ENCODE peak calls at places on chromosomes 1 and 21, in eight cellular contexts. One of them, this sample, is unnamed.

GRCh38 chr1:22849770-22850169 is 122.9 kb downstream of the LACTBL1 start:
- DNase-seq in foreskin fibroblast: no peak
- DNase-seq in T-helper 2 cell: no peak
- DNase-seq in pons: no peak
- DNase-seq in GM03348: no peak
- DNase-seq in HFFc6: no peak
- DNase-seq in stimulated activated CD4-positive, alpha-beta T cell treated with anti-CD3 and anti-CD28 coated beads, Interleukin-2, amount 100 ng/mL, for 48 hours: no peak
- DNase-seq in iPS-NIHi11: no peak
- DNase-seq in this sample: no peak

GRCh38 chr1:118989878-118990378 is 1.8 kb upstream of the TBX15 start:
- DNase-seq in foreskin fibroblast: peak
- DNase-seq in T-helper 2 cell: no peak
- DNase-seq in GM03348: no peak
- DNase-seq in iPS-NIHi11: peak
- DNase-seq in stimulated activated CD4-positive, alpha-beta T cell treated with anti-CD3 and anti-CD28 coated beads, Interleukin-2, amount 100 ng/mL, for 48 hours: no peak
- DNase-seq in pons: no peak
- DNase-seq in HFFc6: no peak
- DNase-seq in this sample: no peak

GRCh38 chr21:33924766-33925100 is 9.1 kb upstream of the ATP5PO start:
- DNase-seq in T-helper 2 cell: no peak
- DNase-seq in foreskin fibroblast: no peak
- DNase-seq in iPS-NIHi11: no peak
- DNase-seq in stimulated activated CD4-positive, alpha-beta T cell treated with anti-CD3 and anti-CD28 coated beads, Interleukin-2, amount 100 ng/mL, for 48 hours: no peak
- DNase-seq in GM03348: no peak
- DNase-seq in pons: no peak
- DNase-seq in HFFc6: no peak
- DNase-seq in this sample: no peak

GRCh38 chr1:234672349-234673135 is 62.6 kb upstream of the IRF2BP2 start:
- DNase-seq in HFFc6: no peak
- DNase-seq in iPS-NIHi11: no peak
- DNase-seq in stimulated activated CD4-positive, alpha-beta T cell treated with anti-CD3 and anti-CD28 coated beads, Interleukin-2, amount 100 ng/mL, for 48 hours: no peak
- DNase-seq in T-helper 2 cell: no peak
- DNase-seq in pons: no peak
- DNase-seq in GM03348: no peak
- DNase-seq in foreskin fibroblast: no peak
- DNase-seq in this sample: no peak

GRCh38 chr1:212124891-212125582 is 89.5 kb downstream of the DTL start:
- DNase-seq in HFFc6: no peak
- DNase-seq in T-helper 2 cell: peak
- DNase-seq in GM03348: no peak
- DNase-seq in stimulated activated CD4-positive, alpha-beta T cell treated with anti-CD3 and anti-CD28 coated beads, Interleukin-2, amount 100 ng/mL, for 48 hours: no peak
- DNase-seq in iPS-NIHi11: no peak
- DNase-seq in foreskin fibroblast: no peak
- DNase-seq in pons: no peak
- DNase-seq in this sample: no peak

GRCh38 chr1:5575396-5576110 is 416.7 kb downstream of the NPHP4 start:
- DNase-seq in GM03348: no peak
- DNase-seq in foreskin fibroblast: no peak
- DNase-seq in pons: no peak
- DNase-seq in T-helper 2 cell: no peak
- DNase-seq in HFFc6: no peak
- DNase-seq in stimulated activated CD4-positive, alpha-beta T cell treated with anti-CD3 and anti-CD28 coated beads, Interleukin-2, amount 100 ng/mL, for 48 hours: no peak
- DNase-seq in iPS-NIHi11: no peak
- DNase-seq in this sample: no peak

GRCh38 chr21:45379901-45380330 is 25.0 kb upstream of the COL18A1 start:
- DNase-seq in GM03348: no peak
- DNase-seq in iPS-NIHi11: no peak
- DNase-seq in HFFc6: no peak
- DNase-seq in stimulated activated CD4-positive, alpha-beta T cell treated with anti-CD3 and anti-CD28 coated beads, Interleukin-2, amount 100 ng/mL, for 48 hours: no peak
- DNase-seq in foreskin fibroblast: no peak
- DNase-seq in pons: no peak
- DNase-seq in T-helper 2 cell: no peak
- DNase-seq in this sample: no peak

GRCh38 chr1:26994772-26995625 is 1.5 kb downstream of the TRNP1 start:
- DNase-seq in foreskin fibroblast: no peak
- DNase-seq in T-helper 2 cell: no peak
- DNase-seq in GM03348: peak
- DNase-seq in iPS-NIHi11: no peak
- DNase-seq in pons: no peak
- DNase-seq in HFFc6: peak
- DNase-seq in stimulated activated CD4-positive, alpha-beta T cell treated with anti-CD3 and anti-CD28 coated beads, Interleukin-2, amount 100 ng/mL, for 48 hours: no peak
- DNase-seq in this sample: no peak

GRCh38 chr1:116033322-116033721 is 57.0 kb downstream of the SLC22A15 start:
- DNase-seq in HFFc6: no peak
- DNase-seq in T-helper 2 cell: no peak
- DNase-seq in foreskin fibroblast: no peak
- DNase-seq in stimulated activated CD4-positive, alpha-beta T cell treated with anti-CD3 and anti-CD28 coated beads, Interleukin-2, amount 100 ng/mL, for 48 hours: no peak
- DNase-seq in iPS-NIHi11: peak
- DNase-seq in pons: peak
- DNase-seq in GM03348: no peak
- DNase-seq in this sample: peak

GRCh38 chr1:21270086-21270689 is 20.1 kb downstream of the ECE1 start:
- DNase-seq in foreskin fibroblast: peak
- DNase-seq in iPS-NIHi11: peak
- DNase-seq in HFFc6: peak
- DNase-seq in GM03348: peak
- DNase-seq in T-helper 2 cell: peak
- DNase-seq in stimulated activated CD4-positive, alpha-beta T cell treated with anti-CD3 and anti-CD28 coated beads, Interleukin-2, amount 100 ng/mL, for 48 hours: peak
- DNase-seq in pons: no peak
- DNase-seq in this sample: no peak

GRCh38 chr1:39147099-39148025 is 57.1 kb upstream of the MACF1 start:
- DNase-seq in iPS-NIHi11: no peak
- DNase-seq in T-helper 2 cell: no peak
- DNase-seq in stimulated activated CD4-positive, alpha-beta T cell treated with anti-CD3 and anti-CD28 coated beads, Interleukin-2, amount 100 ng/mL, for 48 hours: no peak
- DNase-seq in GM03348: no peak
- DNase-seq in pons: no peak
- DNase-seq in HFFc6: no peak
- DNase-seq in foreskin fibroblast: no peak
- DNase-seq in this sample: no peak

GRCh38 chr1:66278260-66279046 is 255.5 kb upstream of the SGIP1 start:
- DNase-seq in iPS-NIHi11: no peak
- DNase-seq in stimulated activated CD4-positive, alpha-beta T cell treated with anti-CD3 and anti-CD28 coated beads, Interleukin-2, amount 100 ng/mL, for 48 hours: no peak
- DNase-seq in T-helper 2 cell: no peak
- DNase-seq in foreskin fibroblast: no peak
- DNase-seq in HFFc6: no peak
- DNase-seq in GM03348: no peak
- DNase-seq in pons: peak
- DNase-seq in this sample: peak

GRCh38 chr1:78619803-78620579 is at the start of gene IFI44L:
- DNase-seq in T-helper 2 cell: peak
- DNase-seq in stimulated activated CD4-positive, alpha-beta T cell treated with anti-CD3 and anti-CD28 coated beads, Interleukin-2, amount 100 ng/mL, for 48 hours: peak
- DNase-seq in iPS-NIHi11: no peak
- DNase-seq in HFFc6: peak
- DNase-seq in foreskin fibroblast: peak
- DNase-seq in GM03348: peak
- DNase-seq in pons: peak
- DNase-seq in this sample: peak

GRCh38 chr1:212683357-212683722 is 16.3 kb downstream of the BATF3 start:
- DNase-seq in HFFc6: no peak
- DNase-seq in stimulated activated CD4-positive, alpha-beta T cell treated with anti-CD3 and anti-CD28 coated beads, Interleukin-2, amount 100 ng/mL, for 48 hours: peak
- DNase-seq in GM03348: no peak
- DNase-seq in T-helper 2 cell: peak
- DNase-seq in iPS-NIHi11: no peak
- DNase-seq in foreskin fibroblast: no peak
- DNase-seq in pons: no peak
- DNase-seq in this sample: peak

GRCh38 chr21:41823166-41823565 is 56.0 kb downstream of the PRDM15 start:
- DNase-seq in iPS-NIHi11: no peak
- DNase-seq in stimulated activated CD4-positive, alpha-beta T cell treated with anti-CD3 and anti-CD28 coated beads, Interleukin-2, amount 100 ng/mL, for 48 hours: no peak
- DNase-seq in pons: no peak
- DNase-seq in GM03348: no peak
- DNase-seq in HFFc6: no peak
- DNase-seq in foreskin fibroblast: no peak
- DNase-seq in T-helper 2 cell: no peak
- DNase-seq in this sample: no peak

GRCh38 chr1:216665381-216665780 is 57.8 kb downstream of the ESRRG start:
- DNase-seq in GM03348: no peak
- DNase-seq in iPS-NIHi11: no peak
- DNase-seq in foreskin fibroblast: no peak
- DNase-seq in pons: no peak
- DNase-seq in HFFc6: no peak
- DNase-seq in stimulated activated CD4-positive, alpha-beta T cell treated with anti-CD3 and anti-CD28 coated beads, Interleukin-2, amount 100 ng/mL, for 48 hours: no peak
- DNase-seq in T-helper 2 cell: no peak
- DNase-seq in this sample: no peak

This sample was measured in globus pallidus.